ENCODE peak calls at places on chromosomes 3 and 15, in eight cellular contexts. J is right lobe of liver, C is ovary, V is WTC11, X is GM20000, U is GM12865, F is mucosa of descending colon, N is fibroblast of mammary gland. B is an unnamed sample.

GRCh38 chr3:30493912-30494311 is 112.5 kb upstream of the TGFBR2 start:
- DNase-seq in J (no peak), C (no peak), V (no peak), X (no peak), U (no peak), F (no peak), N (peak), B (no peak)

GRCh38 chr15:73952171-73952912 is 26.1 kb downstream of the LOXL1 start:
- DNase-seq in J (no peak), C (peak), V (no peak), X (no peak), U (no peak), F (no peak), N (no peak), B (no peak)

GRCh38 chr15:50058231-50058630 is 60.8 kb downstream of the ATP8B4 start:
- DNase-seq in J (no peak), C (no peak), V (no peak), X (no peak), U (no peak), F (no peak), N (peak), B (no peak)

GRCh38 chr3:25679642-25680302 is 15.1 kb upstream of the TOP2B start:
- DNase-seq in J (no peak), C (no peak), V (no peak), X (no peak), U (no peak), F (no peak), N (no peak), B (no peak)

GRCh38 chr3:46579756-46580286 is 13.7 kb upstream of the LRRC2 start:
- DNase-seq in J (no peak), C (no peak), V (no peak), X (no peak), U (no peak), F (no peak), N (no peak), B (no peak)

GRCh38 chr3:12948371-12948770 is 107.0 kb upstream of the RPL32 start:
- DNase-seq in J (no peak), C (no peak), V (no peak), X (no peak), U (no peak), F (no peak), N (peak), B (no peak)

GRCh38 chr15:91408476-91409076 is 308.5 kb downstream of the SV2B start:
- DNase-seq in J (no peak), C (no peak), V (no peak), X (no peak), U (no peak), F (no peak), N (peak), B (no peak)

GRCh38 chr15:83015361-83015760 is 3.9 kb upstream of the C15orf40 start:
- DNase-seq in J (no peak), C (no peak), V (no peak), X (no peak), U (no peak), F (no peak), N (no peak), B (no peak)

GRCh38 chr3:126956866-126957650 is 25.9 kb upstream of the PLXNA1 start:
- DNase-seq in J (peak), C (no peak), V (peak), X (no peak), U (no peak), F (no peak), N (no peak), B (no peak)

GRCh38 chr3:46854543-46854942 is 8.7 kb downstream of the MYL3 start:
- DNase-seq in J (no peak), C (no peak), V (peak), X (no peak), U (no peak), F (peak), N (no peak), B (no peak)

DNA sequence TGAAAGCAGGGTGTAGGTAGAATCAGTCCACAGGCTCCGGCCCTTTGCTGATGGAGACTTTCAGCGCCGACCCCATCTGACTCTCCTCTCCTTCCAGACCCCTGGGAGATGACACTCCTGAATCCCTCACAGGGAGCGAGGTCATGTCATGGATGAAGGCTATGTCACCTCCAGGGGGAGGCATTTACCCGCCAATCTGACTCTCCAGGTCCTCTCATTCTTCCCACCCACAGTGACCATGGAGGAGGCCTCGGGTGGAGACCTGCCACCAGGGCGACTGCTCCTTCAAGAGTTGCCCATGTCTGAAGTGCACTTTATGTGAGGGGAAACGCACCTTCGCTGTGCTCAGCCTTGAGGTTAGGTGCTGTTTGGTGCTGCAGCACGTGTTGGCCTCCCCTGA is 112.7 kb downstream of the KLF13 start:
- DNase-seq in J (no peak), C (no peak), V (peak), X (peak), U (peak), F (no peak), N (peak), B (peak)
- TF ChIP-seq CTCF in J (peak), C (no peak), V (no peak), X (peak), U (peak), F (no peak), N (peak), B (peak)

GRCh38 chr3:182485306-182485705 is 308.0 kb upstream of the ATP11B start:
- DNase-seq in J (no peak), C (no peak), V (no peak), X (no peak), U (no peak), F (no peak), N (no peak), B (no peak)

GRCh38 chr3:182484184-182484583 is 309.1 kb upstream of the ATP11B start:
- DNase-seq in J (no peak), C (no peak), V (no peak), X (no peak), U (no peak), F (no peak), N (no peak), B (no peak)

GRCh38 chr3:182486459-182486858 is 306.8 kb upstream of the ATP11B start:
- DNase-seq in J (no peak), C (no peak), V (no peak), X (no peak), U (no peak), F (no peak), N (no peak), B (no peak)

GRCh38 chr3:182482692-182483091 is 310.6 kb upstream of the ATP11B start:
- DNase-seq in J (no peak), C (no peak), V (no peak), X (no peak), U (no peak), F (no peak), N (no peak), B (no peak)

GRCh38 chr3:182484682-182485081 is 308.6 kb upstream of the ATP11B start:
- DNase-seq in J (no peak), C (no peak), V (no peak), X (no peak), U (peak), F (no peak), N (no peak), B (no peak)
- TF ChIP-seq CTCF in J (no peak), C (no peak), V (no peak), X (no peak), U (no peak), F (no peak), N (no peak), B (no peak)

GRCh38 chr15:96858693-96859092 is 528.2 kb downstream of the NR2F2 start:
- DNase-seq in J (no peak), C (no peak), V (no peak), X (no peak), U (no peak), F (no peak), N (no peak), B (no peak)

GRCh38 chr15:96860746-96861145 is 530.2 kb downstream of the NR2F2 start:
- DNase-seq in J (no peak), C (no peak), V (no peak), X (no peak), U (no peak), F (no peak), N (no peak), B (no peak)
- TF ChIP-seq CTCF in J (no peak), C (no peak), V (no peak), X (no peak), U (no peak), F (no peak), N (no peak), B (no peak)

GRCh38 chr3:53845103-53845880 is 927 bp downstream of the CHDH start:
- DNase-seq in J (no peak), C (peak), V (peak), X (peak), U (peak), F (no peak), N (peak), B (peak)

GRCh38 chr3:53843195-53844177 is 2.7 kb downstream of the CHDH start:
- DNase-seq in J (peak), C (no peak), V (no peak), X (peak), U (peak), F (no peak), N (no peak), B (peak)

GRCh38 chr3:53841296-53841695 is 4.9 kb downstream of the CHDH start:
- DNase-seq in J (peak), C (no peak), V (no peak), X (no peak), U (no peak), F (no peak), N (no peak), B (no peak)

GRCh38 chr3:53844262-53845102 is 1.7 kb downstream of the CHDH start:
- DNase-seq in J (no peak), C (no peak), V (no peak), X (no peak), U (peak), F (no peak), N (no peak), B (no peak)

GRCh38 chr3:53842436-53843194 is 3.6 kb downstream of the CHDH start:
- DNase-seq in J (peak), C (no peak), V (peak), X (no peak), U (peak), F (peak), N (peak), B (no peak)
- TF ChIP-seq CTCF in J (peak), C (no peak), V (no peak), X (no peak), U (peak), F (no peak), N (peak), B (no peak)

GRCh38 chr15:31461911-31462480 is 135.4 kb downstream of the KLF13 start:
- DNase-seq in J (no peak), C (no peak), V (no peak), X (no peak), U (no peak), F (no peak), N (no peak), B (no peak)
- TF ChIP-seq CTCF in J (no peak), C (no peak), V (no peak), X (no peak), U (peak), F (no peak), N (peak), B (no peak)

GRCh38 chr15:77685082-77685815 is 52.5 kb upstream of the LINGO1 start:
- DNase-seq in J (no peak), C (no peak), V (no peak), X (no peak), U (no peak), F (peak), N (no peak), B (no peak)

GRCh38 chr15:77688270-77689058 is 55.8 kb upstream of the LINGO1 start:
- DNase-seq in J (no peak), C (no peak), V (no peak), X (no peak), U (no peak), F (no peak), N (no peak), B (no peak)

GRCh38 chr15:77682564-77682963 is 49.9 kb upstream of the LINGO1 start:
- DNase-seq in J (no peak), C (no peak), V (no peak), X (no peak), U (no peak), F (no peak), N (no peak), B (no peak)

GRCh38 chr15:77689821-77690220 is 57.1 kb upstream of the LINGO1 start:
- DNase-seq in J (no peak), C (no peak), V (no peak), X (no peak), U (no peak), F (no peak), N (no peak), B (no peak)

DNA sequence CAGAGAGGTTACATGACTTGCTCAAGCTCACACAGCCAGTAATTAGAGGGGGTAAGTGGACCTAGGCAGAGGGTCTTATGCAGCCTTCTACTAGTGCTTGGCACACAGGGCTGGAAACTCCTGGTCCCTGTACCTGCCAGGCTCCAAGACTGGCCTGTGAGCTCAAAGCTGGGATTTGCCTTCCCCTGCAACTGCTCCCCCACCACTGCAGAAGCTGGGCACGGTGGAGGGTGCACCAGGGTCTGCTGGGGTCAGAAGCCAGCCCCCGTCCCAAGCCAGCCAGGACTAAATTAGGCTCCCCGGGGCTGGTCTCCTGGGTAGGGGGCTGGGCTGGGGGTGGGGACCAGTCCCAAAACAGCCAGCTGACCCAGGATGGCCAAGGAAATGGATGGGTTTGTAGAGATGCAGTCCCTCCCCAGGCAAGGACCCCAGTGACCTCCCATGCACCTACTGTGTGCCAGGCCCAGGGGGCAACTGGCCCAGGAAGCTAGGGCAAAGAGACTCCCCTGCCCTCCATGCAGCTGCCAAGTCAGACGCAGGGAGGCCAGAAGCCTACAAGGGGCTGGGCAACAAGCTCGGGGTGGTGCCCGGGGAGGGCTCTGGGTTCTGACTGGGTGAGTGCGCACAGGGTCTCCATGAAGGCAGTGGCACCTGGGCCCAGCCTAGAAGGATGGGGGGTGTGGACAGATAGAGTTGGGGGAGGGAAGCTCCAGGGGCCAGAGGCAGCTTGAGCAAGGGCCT is 51.8 kb upstream of the LINGO1 start:
- DNase-seq in J (no peak), C (no peak), V (no peak), X (no peak), U (no peak), F (peak), N (no peak), B (no peak)
- TF ChIP-seq CTCF in J (no peak), C (no peak), V (no peak), X (no peak), U (no peak), F (no peak), N (no peak), B (no peak)

DNA sequence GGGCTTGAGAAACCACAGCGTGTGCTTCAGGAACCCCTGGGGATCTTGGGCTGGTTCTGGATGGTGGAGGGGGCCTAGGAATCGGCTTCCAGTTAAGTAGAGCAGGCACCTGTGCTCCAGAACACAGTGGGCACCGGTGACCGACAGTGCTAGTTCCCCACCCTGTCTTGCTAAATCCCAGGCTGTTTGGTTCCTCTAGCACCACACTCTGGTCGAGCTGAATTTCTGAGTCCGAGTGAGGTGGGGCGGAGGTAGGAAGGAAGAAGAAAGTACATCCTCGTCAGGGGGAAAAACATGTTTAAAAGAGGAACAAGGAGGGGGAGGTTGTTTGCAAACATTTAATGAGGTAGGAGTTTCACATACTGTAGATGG is 29.1 kb downstream of the SLC6A6 start:
- DNase-seq in J (no peak), C (no peak), V (no peak), X (peak), U (peak), F (peak), N (no peak), B (peak)
- TF ChIP-seq CTCF in J (no peak), C (no peak), V (no peak), X (peak), U (peak), F (no peak), N (no peak), B (peak)

B was measured in GM10248.